ENCODE peak calls at places on chromosomes 12 and 14, in five cellular contexts. L is mesendoderm; V is CD8-positive, alpha-beta memory T cell; O is tibial nerve; W is left lung. T is an unnamed sample.
A peak's percentile ranks its signal among the peaks of the same experiment; 100 is the strongest.

GRCh38 chr12:110768960-110769359 is 26.3 kb upstream of the PPP1CC start:
- DNase-seq in L (no peak), V (no peak), O (no peak), W (no peak), T (no peak)

GRCh38 chr12:54125950-54126695 is 62.7 kb downstream of the SMUG1 start:
- DNase-seq in L (no peak), V (no peak), O (peak; percentile 30), W (no peak), T (no peak)

GRCh38 chr12:19997996-19998395 is 370.3 kb upstream of the PDE3A start:
- DNase-seq in L (no peak), V (no peak), O (no peak), W (no peak), T (no peak)

GRCh38 chr12:56229819-56230448 is at the start of gene SLC39A5:
- DNase-seq in L (no peak), V (no peak), O (no peak), W (no peak), T (no peak)

GRCh38 chr14:103716899-103717411 is 1.3 kb downstream of the ZFYVE21 start:
- DNase-seq in L (no peak), V (no peak), O (no peak), W (no peak), T (no peak)

GRCh38 chr12:78470354-78471195 is 394.0 kb upstream of the SYT1 start:
- DNase-seq in L (peak; percentile 68), V (no peak), O (no peak), W (no peak), T (no peak)

GRCh38 chr12:80441921-80442320 is 2.1 kb upstream of the PTPRQ start:
- DNase-seq in L (no peak), V (no peak), O (no peak), W (no peak), T (no peak)

GRCh38 chr12:32921397-32921796 is 24.8 kb upstream of the PKP2 start:
- DNase-seq in L (no peak), V (no peak), O (no peak), W (no peak), T (no peak)

GRCh38 chr14:56284641-56285040 is 166.4 kb downstream of the PELI2 start:
- DNase-seq in L (no peak), V (no peak), O (no peak), W (no peak), T (no peak)

GRCh38 chr14:92706386-92706785 is 42.0 kb downstream of the LGMN start:
- DNase-seq in L (no peak), V (no peak), O (no peak), W (no peak), T (no peak)

GRCh38 chr12:2856901-2857495 is at the start of gene TEX52:
- DNase-seq in L (peak; percentile 89), V (no peak), O (no peak), W (no peak), T (no peak)

GRCh38 chr12:57461326-57461903 is 1.8 kb downstream of the GLI1 start:
- DNase-seq in L (peak; percentile 93), V (peak; percentile 44), O (peak; percentile 69), W (peak; percentile 73), T (no peak)

GRCh38 chr14:35402323-35403084 is 2.0 kb downstream of the NFKBIA start:
- DNase-seq in L (no peak), V (peak; percentile 17), O (no peak), W (no peak), T (peak; percentile 41)

GRCh38 chr14:93989939-93990338 is 7.2 kb upstream of the CCDC197 start:
- DNase-seq in L (no peak), V (no peak), O (no peak), W (no peak), T (no peak)

GRCh38 chr12:57887631-57888406 is 41.3 kb upstream of the CTDSP2 start:
- DNase-seq in L (peak; percentile 44), V (no peak), O (no peak), W (no peak), T (no peak)

GRCh38 chr12:27672654-27673053 is 23.6 kb upstream of the REP15 start:
- DNase-seq in L (no peak), V (no peak), O (no peak), W (no peak), T (no peak)

GRCh38 chr12:62966990-62967506 is 32.1 kb upstream of the PPM1H start:
- DNase-seq in L (no peak), V (no peak), O (no peak), W (no peak), T (no peak)

GRCh38 chr12:62971769-62972525 is 37.0 kb upstream of the PPM1H start:
- DNase-seq in L (peak; percentile 15), V (no peak), O (no peak), W (no peak), T (no peak)

GRCh38 chr12:62969695-62970094 is 34.7 kb upstream of the PPM1H start:
- DNase-seq in L (no peak), V (no peak), O (no peak), W (no peak), T (no peak)

GRCh38 chr12:62963642-62964041 is 28.7 kb upstream of the PPM1H start:
- DNase-seq in L (no peak), V (no peak), O (no peak), W (no peak), T (no peak)

GRCh38 chr12:62967701-62968100 is 32.8 kb upstream of the PPM1H start:
- DNase-seq in L (no peak), V (no peak), O (no peak), W (no peak), T (no peak)
- H3K4me1 ChIP-seq in L (no peaks in the 10 kb centered on the region), V (no peaks in the 10 kb centered on the region), O (no peaks in the 10 kb centered on the region), W (no peaks in the 10 kb centered on the region), T (no peaks in the 10 kb centered on the region)

DNA sequence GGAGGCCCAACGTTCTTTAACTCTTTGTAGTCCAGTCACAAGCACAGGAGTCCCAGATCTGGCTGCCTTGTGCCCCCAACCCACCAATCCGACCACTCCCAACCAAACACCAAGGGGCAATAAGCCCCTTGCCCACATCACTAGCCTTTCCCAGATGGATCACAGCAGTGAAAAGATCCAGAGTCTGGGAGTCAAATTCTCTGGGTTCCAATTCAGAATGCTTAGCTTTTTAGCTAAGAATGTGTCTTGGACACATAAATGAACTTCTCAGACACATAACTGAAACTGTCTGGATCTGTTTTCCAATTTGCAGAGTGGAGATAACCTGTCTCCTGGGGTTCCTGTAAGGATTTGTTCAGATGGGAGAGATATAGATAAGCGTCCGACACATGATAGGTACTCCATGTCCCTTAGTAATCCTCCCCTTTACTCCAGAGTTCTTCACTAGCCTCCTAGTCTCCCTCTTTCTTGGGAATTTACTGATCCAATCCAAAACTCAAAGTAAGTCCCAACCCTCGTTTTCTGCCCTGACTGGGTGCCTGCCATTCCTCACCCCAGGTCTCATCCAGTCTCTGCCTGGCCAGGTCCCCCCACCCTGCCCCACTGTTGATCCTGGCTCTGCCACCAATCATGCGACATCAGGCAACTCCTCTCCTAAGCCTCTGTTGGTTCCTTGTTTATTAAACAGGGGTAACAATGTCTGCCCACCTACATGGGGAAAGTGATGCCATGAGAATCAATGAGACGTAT is 439 bp upstream of the TNFRSF1A start:
- DNase-seq in L (peak; percentile 60), V (no peak), O (no peak), W (no peak), T (no peak)
- H3K4me1 ChIP-seq in L (peaks cover 32% of the 10 kb centered on the region), V (peaks cover 73% of the 10 kb centered on the region), O (peaks cover 49% of the 10 kb centered on the region), W (peaks cover 78% of the 10 kb centered on the region), T (peaks cover 47% of the 10 kb centered on the region)

GRCh38 chr12:132494294-132495164 is 4.6 kb downstream of the FBRSL1 start:
- DNase-seq in L (no peak), V (no peak), O (no peak), W (no peak), T (no peak)

GRCh38 chr12:132492522-132492921 is 2.6 kb downstream of the FBRSL1 start:
- DNase-seq in L (no peak), V (no peak), O (no peak), W (no peak), T (no peak)

GRCh38 chr12:132493482-132494178 is 3.7 kb downstream of the FBRSL1 start:
- DNase-seq in L (no peak), V (no peak), O (no peak), W (no peak), T (no peak)

GRCh38 chr12:132491761-132492378 is 1.9 kb downstream of the FBRSL1 start:
- DNase-seq in L (no peak), V (no peak), O (no peak), W (no peak), T (no peak)

GRCh38 chr12:132492951-132493350 is 3.0 kb downstream of the FBRSL1 start:
- DNase-seq in L (no peak), V (no peak), O (no peak), W (no peak), T (no peak)
- H3K4me1 ChIP-seq in L (peaks cover 2% of the 10 kb centered on the region), V (peaks cover 70% of the 10 kb centered on the region), O (peaks cover 60% of the 10 kb centered on the region), W (peaks cover 81% of the 10 kb centered on the region), T (peaks cover 61% of the 10 kb centered on the region)

DNA sequence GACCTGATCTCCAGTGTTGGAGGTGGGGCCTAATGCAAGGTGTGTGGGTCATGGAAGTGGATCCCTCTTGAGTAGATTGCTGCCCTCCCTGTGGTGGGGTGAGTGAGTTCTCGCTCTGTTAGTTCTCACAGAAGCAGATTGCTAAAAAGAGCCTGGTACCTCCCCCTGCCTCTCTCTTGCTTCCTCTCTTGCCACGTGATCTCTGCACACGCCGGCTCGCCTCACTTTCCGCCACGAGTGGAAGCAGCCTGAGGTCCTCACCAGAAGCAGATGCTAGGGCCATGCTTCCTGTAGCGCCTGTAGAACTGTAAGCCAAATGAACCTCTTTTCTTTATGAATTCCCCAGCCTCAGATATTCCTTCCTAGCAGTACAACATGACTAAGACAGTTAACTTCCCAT is 76.1 kb downstream of the ETV6 start:
- DNase-seq in L (no peak), V (no peak), O (no peak), W (no peak), T (no peak)
- H3K4me1 ChIP-seq in L (peaks cover 16% of the 10 kb centered on the region), V (peaks cover 44% of the 10 kb centered on the region), O (peaks cover 45% of the 10 kb centered on the region), W (peaks cover 70% of the 10 kb centered on the region), T (peaks cover 27% of the 10 kb centered on the region)

DNA sequence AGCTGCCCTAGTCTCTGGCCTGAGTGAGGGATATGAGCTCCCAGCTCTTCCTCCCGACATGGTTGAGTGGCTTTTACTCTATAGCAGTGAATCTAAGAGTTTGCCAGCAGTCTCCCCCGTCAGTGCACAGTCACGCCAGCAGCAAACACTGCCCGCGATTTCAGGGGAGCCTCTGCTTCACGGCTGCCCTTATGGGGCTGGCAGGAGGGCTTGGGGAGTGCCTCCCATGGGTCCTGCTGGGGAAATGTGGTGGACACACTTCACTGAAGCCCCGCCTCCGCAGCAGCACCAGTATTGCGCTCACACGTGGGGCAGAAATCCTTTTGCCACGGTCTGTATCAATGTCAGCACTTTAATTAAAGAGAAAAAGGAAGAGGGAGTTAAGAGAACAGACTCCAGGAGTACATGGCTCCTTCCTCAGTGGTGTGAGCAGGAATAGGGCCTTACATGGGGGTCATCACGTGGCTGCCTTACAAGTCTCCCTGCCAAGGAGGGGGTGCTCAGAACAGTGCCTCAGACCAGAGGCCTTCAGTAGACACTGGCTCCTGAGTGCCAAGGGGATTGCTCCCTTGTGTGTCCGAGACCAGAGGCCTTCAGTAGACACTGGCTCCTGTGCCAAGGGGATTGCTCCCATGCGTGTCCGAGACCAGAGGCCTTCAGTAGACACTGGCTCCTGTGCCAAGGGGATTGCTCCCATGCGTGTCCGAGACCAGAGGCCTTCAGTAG is 55.7 kb downstream of the SFSWAP start:
- DNase-seq in L (no peak), V (no peak), O (no peak), W (no peak), T (no peak)
- H3K4me1 ChIP-seq in L (no peaks in the 10 kb centered on the region), V (no peaks in the 10 kb centered on the region), O (no peaks in the 10 kb centered on the region), W (no peaks in the 10 kb centered on the region), T (no peaks in the 10 kb centered on the region)

GRCh38 chr12:46362895-46363581 is 9.5 kb downstream of the SLC38A2 start:
- DNase-seq in L (no peak), V (no peak), O (no peak), W (no peak), T (no peak)
- H3K4me1 ChIP-seq in L (no peaks in the 10 kb centered on the region), V (peaks cover 40% of the 10 kb centered on the region), O (peaks cover 50% of the 10 kb centered on the region), W (peaks cover 67% of the 10 kb centered on the region), T (peaks cover 7% of the 10 kb centered on the region)

T was measured in effector memory CD4-positive, alpha-beta T cell.